ENCODE peak calls at places on chromosomes 2 and 18, in six cellular contexts. One of them, this sample, is unnamed.
A peak's percentile ranks its signal among the peaks of the same experiment; 100 is the strongest.

GRCh38 chr2:174403628-174404027 is 8.1 kb downstream of the SCRN3 start:
- DNase-seq in K562: no peak
- DNase-seq in body of pancreas: no peak
- DNase-seq in NB4: no peak
- DNase-seq in tibial nerve: no peak
- DNase-seq in stomach: no peak
- DNase-seq in this sample: no peak

GRCh38 chr2:232203166-232203891 is 175.2 kb upstream of the ALPP start:
- DNase-seq in tibial nerve: no peak
- DNase-seq in stomach: no peak
- DNase-seq in NB4: no peak
- DNase-seq in K562: no peak
- DNase-seq in body of pancreas: no peak
- DNase-seq in this sample: no peak

GRCh38 chr2:217418544-217418943 is 558.7 kb upstream of the TNP1 start:
- DNase-seq in tibial nerve: no peak
- DNase-seq in stomach: no peak
- DNase-seq in K562: no peak
- DNase-seq in NB4: no peak
- DNase-seq in body of pancreas: no peak
- DNase-seq in this sample: no peak

GRCh38 chr18:75407468-75408437 is 19.8 kb downstream of the SMIM21 start:
- DNase-seq in stomach: no peak
- DNase-seq in NB4: no peak
- DNase-seq in tibial nerve: no peak
- DNase-seq in body of pancreas: no peak
- DNase-seq in K562: no peak
- DNase-seq in this sample: no peak

GRCh38 chr2:65164379-65165023 is 34.6 kb upstream of the RAB1A start:
- DNase-seq in NB4: no peak
- DNase-seq in body of pancreas: no peak
- DNase-seq in tibial nerve: peak; percentile 10
- DNase-seq in stomach: no peak
- DNase-seq in K562: no peak
- DNase-seq in this sample: no peak

GRCh38 chr2:237214281-237214680 is 128.6 kb downstream of the COPS8 start:
- DNase-seq in stomach: no peak
- DNase-seq in tibial nerve: no peak
- DNase-seq in K562: no peak
- DNase-seq in body of pancreas: no peak
- DNase-seq in NB4: no peak
- DNase-seq in this sample: no peak

GRCh38 chr18:38250981-38251380 is 685.4 kb upstream of the CELF4 start:
- DNase-seq in NB4: no peak
- DNase-seq in K562: no peak
- DNase-seq in body of pancreas: no peak
- DNase-seq in tibial nerve: no peak
- DNase-seq in stomach: no peak
- DNase-seq in this sample: no peak

GRCh38 chr18:7584646-7585271 is 17.6 kb downstream of the PTPRM start:
- DNase-seq in tibial nerve: no peak
- DNase-seq in body of pancreas: no peak
- DNase-seq in NB4: no peak
- DNase-seq in K562: no peak
- DNase-seq in stomach: no peak
- DNase-seq in this sample: no peak

DNA sequence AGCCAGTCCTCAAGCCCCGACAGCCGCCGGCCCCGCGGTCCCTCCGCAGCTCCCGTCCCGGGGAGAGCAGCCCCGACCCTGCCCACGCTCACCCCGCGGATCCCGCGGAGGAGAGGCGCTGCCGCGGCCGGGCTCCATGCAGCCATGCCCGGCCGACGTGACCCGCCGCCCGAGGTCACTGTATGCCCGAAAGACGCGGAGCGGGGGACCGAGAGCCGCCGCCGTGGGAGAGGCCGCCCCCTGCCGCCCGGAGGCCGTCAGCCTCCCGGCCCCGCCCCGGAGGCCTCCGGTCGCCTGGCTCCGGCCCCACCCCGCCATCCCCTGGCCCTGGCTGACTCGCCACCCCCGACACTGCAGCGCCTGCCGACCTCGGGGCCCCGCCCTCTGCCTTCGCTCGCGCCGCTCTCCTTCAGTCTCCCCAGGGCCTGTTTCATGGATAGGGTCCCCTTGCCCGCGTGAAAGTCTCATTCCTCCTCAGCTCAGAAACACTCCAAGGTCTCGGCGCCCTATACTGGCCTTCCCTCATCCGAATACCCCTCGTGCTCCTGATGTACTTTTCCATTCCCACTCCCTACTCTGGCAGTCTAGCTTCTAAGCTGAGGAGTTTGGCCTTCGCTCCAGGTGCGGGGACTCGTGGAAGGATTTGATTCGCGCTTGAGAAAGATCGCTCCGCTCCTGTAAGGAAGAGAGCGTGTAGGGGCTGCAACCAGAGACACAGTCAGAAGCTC is at the start of gene BOLA3:
- DNase-seq in stomach: peak; percentile 86
- DNase-seq in tibial nerve: peak; percentile 58
- DNase-seq in body of pancreas: peak; percentile 89
- DNase-seq in NB4: peak; percentile 93
- DNase-seq in K562: peak; percentile 97
- DNase-seq in this sample: peak; percentile 81
- TF ChIP-seq POLR2A in stomach: no peak
- TF ChIP-seq POLR2A in tibial nerve: no peak
- TF ChIP-seq POLR2A in body of pancreas: peak; percentile 59
- TF ChIP-seq POLR2A in NB4: peak; percentile 65
- TF ChIP-seq POLR2A in K562: peak; percentile 88
- TF ChIP-seq POLR2A in this sample: peak; percentile 24

DNA sequence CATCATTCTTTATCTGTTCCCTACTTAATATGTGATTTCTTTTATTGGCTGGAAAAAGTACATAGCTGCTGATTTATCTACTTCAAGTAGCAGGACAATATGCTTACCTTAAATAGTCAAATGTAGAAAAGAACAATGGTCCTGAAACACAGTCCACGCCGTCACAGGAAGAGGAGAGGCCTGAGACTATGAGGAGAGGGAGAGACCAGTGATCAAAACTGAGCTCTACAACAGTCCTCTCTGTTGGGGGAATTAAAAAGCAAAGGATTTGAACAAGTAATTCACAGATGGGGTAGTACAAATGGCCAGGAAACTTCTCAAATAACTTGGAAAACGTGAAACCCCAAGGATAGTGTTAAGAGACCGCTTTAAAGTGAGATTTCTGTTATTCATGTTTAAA is 20.1 kb downstream of the SCYGR8 start:
- DNase-seq in NB4: no peak
- DNase-seq in tibial nerve: no peak
- DNase-seq in stomach: no peak
- DNase-seq in body of pancreas: no peak
- DNase-seq in K562: no peak
- DNase-seq in this sample: no peak
- H3K4me3 ChIP-seq in NB4: no peak overlapping the region
- H3K4me3 ChIP-seq in tibial nerve: no peak overlapping the region
- H3K4me3 ChIP-seq in stomach: no peak overlapping the region
- H3K4me3 ChIP-seq in body of pancreas: no peak overlapping the region
- H3K4me3 ChIP-seq in K562: no peak overlapping the region
- H3K4me3 ChIP-seq in this sample: no peak overlapping the region

GRCh38 chr2:157785866-157786662 is 90.1 kb downstream of the ACVR1 start:
- DNase-seq in K562: no peak
- DNase-seq in body of pancreas: no peak
- DNase-seq in stomach: no peak
- DNase-seq in NB4: no peak
- DNase-seq in tibial nerve: no peak
- DNase-seq in this sample: no peak

GRCh38 chr2:157783180-157783579 is 93.0 kb downstream of the ACVR1 start:
- DNase-seq in tibial nerve: no peak
- DNase-seq in stomach: no peak
- DNase-seq in K562: no peak
- DNase-seq in NB4: no peak
- DNase-seq in body of pancreas: no peak
- DNase-seq in this sample: no peak

GRCh38 chr2:157784823-157785175 is 91.3 kb downstream of the ACVR1 start:
- DNase-seq in NB4: no peak
- DNase-seq in K562: no peak
- DNase-seq in tibial nerve: no peak
- DNase-seq in stomach: no peak
- DNase-seq in body of pancreas: no peak
- DNase-seq in this sample: no peak

GRCh38 chr2:157785200-157785599 is 90.9 kb downstream of the ACVR1 start:
- DNase-seq in NB4: no peak
- DNase-seq in tibial nerve: no peak
- DNase-seq in body of pancreas: peak; percentile 47
- DNase-seq in stomach: no peak
- DNase-seq in K562: no peak
- DNase-seq in this sample: no peak

GRCh38 chr2:157784169-157784822 is 91.8 kb downstream of the ACVR1 start:
- DNase-seq in tibial nerve: no peak
- DNase-seq in K562: peak; percentile 29
- DNase-seq in NB4: no peak
- DNase-seq in body of pancreas: peak; percentile 83
- DNase-seq in stomach: peak; percentile 80
- DNase-seq in this sample: peak; percentile 83
- TF ChIP-seq POLR2A in tibial nerve: no peak
- TF ChIP-seq POLR2A in K562: no peak
- TF ChIP-seq POLR2A in NB4: no peak
- TF ChIP-seq POLR2A in body of pancreas: peak; percentile 63
- TF ChIP-seq POLR2A in stomach: no peak
- TF ChIP-seq POLR2A in this sample: peak; percentile 51

GRCh38 chr2:10375570-10376266 is 72.4 kb downstream of the ODC1 start:
- DNase-seq in NB4: peak; percentile 46
- DNase-seq in body of pancreas: no peak
- DNase-seq in tibial nerve: no peak
- DNase-seq in stomach: no peak
- DNase-seq in K562: no peak
- DNase-seq in this sample: peak; percentile 63
- H3K4me3 ChIP-seq in NB4: no peak overlapping the region
- H3K4me3 ChIP-seq in body of pancreas: no peak overlapping the region
- H3K4me3 ChIP-seq in tibial nerve: no peak overlapping the region
- H3K4me3 ChIP-seq in stomach: no peak overlapping the region
- H3K4me3 ChIP-seq in K562: no peak overlapping the region
- H3K4me3 ChIP-seq in this sample: no peak overlapping the region

GRCh38 chr18:63158012-63158631 is 161.4 kb downstream of the BCL2 start:
- DNase-seq in NB4: no peak
- DNase-seq in tibial nerve: no peak
- DNase-seq in stomach: no peak
- DNase-seq in body of pancreas: no peak
- DNase-seq in K562: no peak
- DNase-seq in this sample: no peak
- TF ChIP-seq POLR2A in NB4: no peak
- TF ChIP-seq POLR2A in tibial nerve: no peak
- TF ChIP-seq POLR2A in stomach: no peak
- TF ChIP-seq POLR2A in body of pancreas: no peak
- TF ChIP-seq POLR2A in K562: no peak
- TF ChIP-seq POLR2A in this sample: no peak

DNA sequence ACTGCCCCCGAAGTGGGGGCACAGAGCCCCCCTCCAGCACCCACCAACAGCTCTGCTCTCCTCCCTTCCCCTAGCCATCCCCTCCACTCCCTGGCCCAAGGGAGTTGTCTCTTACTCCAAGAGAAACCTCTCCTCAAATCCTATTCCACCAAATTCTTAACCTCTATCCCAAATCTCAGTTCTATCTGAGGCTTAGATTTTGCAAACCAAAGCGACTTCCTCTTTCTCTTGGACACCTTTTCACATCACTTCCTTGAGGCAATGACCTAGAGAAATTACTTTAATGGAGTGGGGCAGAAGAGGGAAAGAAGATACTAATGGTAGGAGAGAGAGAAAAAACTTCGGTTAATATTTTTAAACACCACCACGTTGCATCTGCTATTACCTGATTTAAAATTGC is 167.2 kb downstream of the SS18 start:
- DNase-seq in body of pancreas: no peak
- DNase-seq in tibial nerve: no peak
- DNase-seq in stomach: no peak
- DNase-seq in K562: no peak
- DNase-seq in NB4: no peak
- DNase-seq in this sample: no peak
- H3K4me3 ChIP-seq in body of pancreas: no peak overlapping the region
- H3K4me3 ChIP-seq in tibial nerve: no peak overlapping the region
- H3K4me3 ChIP-seq in stomach: no peak overlapping the region
- H3K4me3 ChIP-seq in K562: no peak overlapping the region
- H3K4me3 ChIP-seq in NB4: no peak overlapping the region
- H3K4me3 ChIP-seq in this sample: no peak overlapping the region

GRCh38 chr2:20444993-20445910 is 1.6 kb upstream of the RHOB start:
- DNase-seq in tibial nerve: no peak
- DNase-seq in stomach: peak; percentile 24
- DNase-seq in K562: no peak
- DNase-seq in NB4: no peak
- DNase-seq in body of pancreas: peak; percentile 12
- DNase-seq in this sample: no peak

GRCh38 chr2:20446280-20446916 is 476 bp upstream of the RHOB start:
- DNase-seq in NB4: no peak
- DNase-seq in body of pancreas: peak; percentile 29
- DNase-seq in K562: no peak
- DNase-seq in tibial nerve: peak; percentile 48
- DNase-seq in stomach: peak; percentile 27
- DNase-seq in this sample: no peak

GRCh38 chr2:20446917-20447436 is at the start of gene RHOB:
- DNase-seq in tibial nerve: peak; percentile 99
- DNase-seq in stomach: peak; percentile 98
- DNase-seq in NB4: peak; percentile 98
- DNase-seq in body of pancreas: peak; percentile 99
- DNase-seq in K562: peak; percentile 94
- DNase-seq in this sample: peak; percentile 95

GRCh38 chr2:20443276-20443920 is 3.5 kb upstream of the RHOB start:
- DNase-seq in stomach: peak; percentile 61
- DNase-seq in K562: no peak
- DNase-seq in body of pancreas: peak; percentile 77
- DNase-seq in NB4: peak; percentile 66
- DNase-seq in tibial nerve: peak; percentile 50
- DNase-seq in this sample: no peak

GRCh38 chr2:20444113-20444992 is 2.5 kb upstream of the RHOB start:
- DNase-seq in body of pancreas: peak; percentile 47
- DNase-seq in NB4: no peak
- DNase-seq in K562: no peak
- DNase-seq in stomach: peak; percentile 25
- DNase-seq in tibial nerve: peak; percentile 57
- DNase-seq in this sample: no peak
- TF ChIP-seq POLR2A in body of pancreas: peak; percentile 39
- TF ChIP-seq POLR2A in NB4: no peak
- TF ChIP-seq POLR2A in K562: no peak
- TF ChIP-seq POLR2A in stomach: no peak
- TF ChIP-seq POLR2A in tibial nerve: peak; percentile 43
- TF ChIP-seq POLR2A in this sample: no peak

GRCh38 chr2:42567389-42567788 is 1.0 kb upstream of the MTA3 start:
- DNase-seq in tibial nerve: no peak
- DNase-seq in body of pancreas: no peak
- DNase-seq in K562: no peak
- DNase-seq in stomach: no peak
- DNase-seq in NB4: no peak
- DNase-seq in this sample: no peak
- H3K4me3 ChIP-seq in tibial nerve: no peak overlapping the region
- H3K4me3 ChIP-seq in body of pancreas: no peak overlapping the region
- H3K4me3 ChIP-seq in K562: no peak overlapping the region
- H3K4me3 ChIP-seq in stomach: no peak overlapping the region
- H3K4me3 ChIP-seq in NB4: no peak overlapping the region
- H3K4me3 ChIP-seq in this sample: peak overlapping the region; percentile 96